ENCODE peak calls at places on chromosomes 12 and 14, in five cellular contexts. R is T-helper 2 cell, Y is NCI-H146, O is RPMI7951, D is NCI-H2081. V is an unnamed sample.

GRCh38 chr14:43449291-43449690 is 1057.8 kb downstream of the FSCB start:
- DNase-seq in R (no peak), Y (no peak), O (no peak), D (no peak), V (no peak)

GRCh38 chr12:67141405-67142018 is 127.6 kb upstream of the CAND1 start:
- DNase-seq in R (no peak), Y (no peak), O (no peak), D (no peak), V (no peak)

GRCh38 chr14:44963775-44964380 is 1.9 kb downstream of the TOGARAM1 start:
- DNase-seq in R (no peak), Y (peak; percentile 10), O (peak; percentile 15), D (no peak), V (peak; percentile 29)

GRCh38 chr12:114933428-114934160 is 249.6 kb upstream of the TBX3 start:
- DNase-seq in R (no peak), Y (no peak), O (peak; percentile 99), D (no peak), V (peak; percentile 98)

GRCh38 chr12:1972260-1972659 is 32.0 kb downstream of the DCP1B start:
- DNase-seq in R (no peak), Y (no peak), O (peak; percentile 49), D (no peak), V (peak; percentile 45)

GRCh38 chr12:120757949-120758348 is 32.3 kb downstream of the ACADS start:
- DNase-seq in R (no peak), Y (no peak), O (no peak), D (no peak), V (no peak)

GRCh38 chr14:77549451-77549850 is 50.8 kb upstream of the ISM2 start:
- DNase-seq in R (no peak), Y (no peak), O (no peak), D (no peak), V (no peak)

GRCh38 chr12:39275846-39276245 is 167.1 kb downstream of the KIF21A start:
- DNase-seq in R (no peak), Y (no peak), O (peak; percentile 13), D (no peak), V (no peak)

GRCh38 chr12:87365423-87365822 is 663.8 kb downstream of the C12orf50 start:
- DNase-seq in R (no peak), Y (no peak), O (no peak), D (no peak), V (no peak)

GRCh38 chr12:93441111-93441616 is 583 bp downstream of the UBE2N start:
- DNase-seq in R (peak; percentile 25), Y (peak; percentile 35), O (peak; percentile 20), D (no peak), V (peak; percentile 28)

GRCh38 chr12:127479256-127479655 is 787.7 kb upstream of the TMEM132C start:
- DNase-seq in R (no peak), Y (no peak), O (peak; percentile 70), D (no peak), V (no peak)

GRCh38 chr14:23054000-23054811 is 3.1 kb downstream of the CDH24 start:
- DNase-seq in R (no peak), Y (no peak), O (no peak), D (no peak), V (no peak)

GRCh38 chr12:101038289-101038871 is 171.7 kb downstream of the SLC5A8 start:
- DNase-seq in R (no peak), Y (no peak), O (no peak), D (no peak), V (peak; percentile 25)

GRCh38 chr14:101880016-101880297 is 84.4 kb upstream of the DYNC1H1 start:
- DNase-seq in R (no peak), Y (no peak), O (no peak), D (no peak), V (no peak)

GRCh38 chr12:75887979-75888378 is 143.6 kb downstream of the PHLDA1 start:
- DNase-seq in R (no peak), Y (no peak), O (no peak), D (no peak), V (no peak)

GRCh38 chr14:102192840-102193502 is 53.3 kb downstream of the WDR20 start:
- DNase-seq in R (no peak), Y (no peak), O (no peak), D (no peak), V (no peak)

GRCh38 chr14:73712540-73713141 is 1.5 kb downstream of the PNMA1 start:
- DNase-seq in R (no peak), Y (peak; percentile 64), O (peak; percentile 36), D (peak; percentile 20), V (peak; percentile 11)

GRCh38 chr12:119412811-119413794 is 78.6 kb downstream of the CCDC60 start:
- DNase-seq in R (no peak), Y (peak; percentile 68), O (peak; percentile 39), D (peak; percentile 56), V (peak; percentile 3)

GRCh38 chr12:28066879-28067278 is 94.3 kb upstream of the PTHLH start:
- DNase-seq in R (no peak), Y (no peak), O (no peak), D (no peak), V (no peak)

GRCh38 chr14:92578511-92578910 is 64.9 kb downstream of the RIN3 start:
- DNase-seq in R (no peak), Y (no peak), O (peak; percentile 83), D (no peak), V (peak; percentile 48)

GRCh38 chr14:101066826-101067508 is 163.4 kb upstream of the RTL1 start:
- DNase-seq in R (no peak), Y (no peak), O (no peak), D (no peak), V (no peak)

GRCh38 chr14:76346391-76347160 is 29.4 kb upstream of the ESRRB start:
- DNase-seq in R (no peak), Y (peak; percentile 64), O (peak; percentile 60), D (peak; percentile 53), V (no peak)

GRCh38 chr12:12501121-12501520 is 61.5 kb downstream of the DUSP16 start:
- DNase-seq in R (no peak), Y (no peak), O (no peak), D (no peak), V (no peak)

GRCh38 chr12:12786716-12787601 is 1.5 kb downstream of the APOLD1 start:
- DNase-seq in R (peak; percentile 58), Y (peak; percentile 83), O (peak; percentile 87), D (peak; percentile 76), V (peak; percentile 85)

GRCh38 chr14:49623941-49624806 is 3.6 kb downstream of the MGAT2 start:
- DNase-seq in R (no peak), Y (no peak), O (no peak), D (no peak), V (peak; percentile 26)

GRCh38 chr12:90899456-90900182 is 55.4 kb downstream of the CCER1 start:
- DNase-seq in R (no peak), Y (no peak), O (peak; percentile 46), D (no peak), V (peak; percentile 82)